ENCODE peak calls at places on chromosome 2, in four cellular contexts. O is NCI-H1092, T is Caki2, Z is foreskin keratinocyte. U is an unnamed sample.

GRCh38 chr2:212208467-212208866 is 330.1 kb downstream of the ERBB4 start:
- DNase-seq in Z (no peak), T (no peak), O (no peak), U (no peak)

GRCh38 chr2:71505086-71505769 is 51.9 kb downstream of the DYSF start:
- DNase-seq in O (peak), T (no peak), Z (no peak), U (peak)

GRCh38 chr2:86330015-86330414 is 7.4 kb downstream of the REEP1 start:
- DNase-seq in T (no peak), O (no peak), Z (no peak), U (no peak)

GRCh38 chr2:191870744-191871143 is 23.9 kb upstream of the CAVIN2 start:
- DNase-seq in T (no peak), O (no peak), Z (no peak), U (no peak)

GRCh38 chr2:210195066-210195852 is 24.1 kb upstream of the KANSL1L start:
- DNase-seq in Z (no peak), T (peak), O (peak), U (no peak)

GRCh38 chr2:27152102-27152795 is 3.4 kb downstream of the TCF23 start:
- DNase-seq in Z (no peak), T (no peak), O (no peak), U (peak)

GRCh38 chr2:85997016-85997970 is 108.4 kb downstream of the POLR1A start:
- DNase-seq in T (no peak), O (no peak), Z (no peak), U (no peak)

GRCh38 chr2:7703048-7703447 is 785.8 kb downstream of the RNF144A start:
- DNase-seq in T (no peak), Z (no peak), O (no peak), U (no peak)

GRCh38 chr2:38601463-38602135 is 1.1 kb downstream of the HNRNPLL start:
- DNase-seq in T (peak), O (no peak), Z (no peak), U (no peak)

GRCh38 chr2:86370579-86370978 is 33.2 kb upstream of the REEP1 start:
- DNase-seq in Z (no peak), O (no peak), T (no peak), U (no peak)

GRCh38 chr2:229596796-229597195 is 117.6 kb downstream of the DNER start:
- DNase-seq in Z (no peak), O (no peak), T (no peak), U (no peak)

GRCh38 chr2:126700073-126700581 is 44.2 kb downstream of the GYPC start:
- DNase-seq in O (no peak), Z (no peak), T (peak), U (no peak)

GRCh38 chr2:88624477-88624876 is 2.8 kb downstream of the EIF2AK3 start:
- DNase-seq in O (no peak), T (no peak), Z (no peak), U (no peak)

U was measured in NCI-H510A.